ENCODE peak calls at places on chromosomes 3 and 15, in ten cellular contexts. G is NCI-H446, M is COR-L47, N is occipital lobe, X is hippocampal formation, R is GM04503, K is small intestine, P is choroid plexus epithelial cell, U is type B pancreatic cell, S is lower lobe of right lung. J is an unnamed sample.

GRCh38 chr3:114408763-114409162 is 114.9 kb downstream of the TIGIT start:
- DNase-seq in G (no peak), M (no peak), N (no peak), X (no peak), R (no peak), K (no peak), P (no peak), U (no peak), S (no peak), J (no peak)

GRCh38 chr3:125055165-125055912 is 458 bp downstream of the HEG1 start:
- DNase-seq in G (no peak), M (peak; percentile 50), N (no peak), X (peak; percentile 70), R (no peak), K (no peak), P (no peak), U (no peak), S (no peak), J (no peak)

GRCh38 chr15:88080616-88081015 is 175.9 kb downstream of the NTRK3 start:
- DNase-seq in G (no peak), M (no peak), N (no peak), X (no peak), R (no peak), K (no peak), P (no peak), U (no peak), S (no peak), J (no peak)

GRCh38 chr15:63971427-63971805 is 74.9 kb downstream of the DAPK2 start:
- DNase-seq in G (no peak), M (no peak), N (no peak), X (no peak), R (no peak), K (peak; percentile 33), P (no peak), U (no peak), S (no peak), J (no peak)

GRCh38 chr15:42547926-42548257 is 701 bp downstream of the LRRC57 start:
- DNase-seq in G (no peak), M (no peak), N (no peak), X (no peak), R (no peak), K (no peak), P (peak; percentile 77), U (no peak), S (no peak), J (no peak)

GRCh38 chr3:197709135-197709534 is 27.6 kb downstream of the RUBCN start:
- DNase-seq in G (no peak), M (no peak), N (no peak), X (no peak), R (no peak), K (no peak), P (no peak), U (no peak), S (no peak), J (no peak)

GRCh38 chr3:179036226-179036625 is 35.4 kb downstream of the ZMAT3 start:
- DNase-seq in G (no peak), M (no peak), N (no peak), X (no peak), R (no peak), K (no peak), P (peak; percentile 53), U (no peak), S (no peak), J (no peak)

GRCh38 chr15:40928975-40929729 is at the start of gene DLL4:
- DNase-seq in G (no peak), M (peak; percentile 95), N (no peak), X (no peak), R (no peak), K (peak; percentile 69), P (peak; percentile 51), U (peak; percentile 79), S (peak; percentile 86), J (no peak)

GRCh38 chr3:171374661-171375285 is 85.4 kb downstream of the TNIK start:
- DNase-seq in G (no peak), M (no peak), N (no peak), X (no peak), R (peak; percentile 55), K (no peak), P (peak; percentile 66), U (no peak), S (no peak), J (no peak)

GRCh38 chr3:141425523-141426233 is 57.4 kb downstream of the ZBTB38 start:
- DNase-seq in G (no peak), M (no peak), N (no peak), X (no peak), R (no peak), K (no peak), P (no peak), U (peak; percentile 58), S (no peak), J (no peak)

GRCh38 chr15:25176616-25176923 is 221.8 kb downstream of the SNRPN start:
- DNase-seq in G (no peak), M (no peak), N (no peak), X (no peak), R (no peak), K (no peak), P (no peak), U (no peak), S (no peak), J (no peak)